ENCODE peak calls at places on chromosome 15, in eight cellular contexts. E is GM23338, A is upper lobe of left lung, F is endothelial cell of umbilical vein, G is sigmoid colon, D is transverse colon, U is spleen, X is Panc1. O is an unnamed sample.
A peak's percentile ranks its signal among the peaks of the same experiment; 100 is the strongest.

GRCh38 chr15:45640610-45641009 is 5.8 kb downstream of the SQOR start:
- DNase-seq in D (no peak), U (no peak), G (no peak), E (no peak), F (peak; percentile 95), X (no peak), A (no peak), O (no peak)

GRCh38 chr15:86919581-86919980 is 839.9 kb downstream of the AGBL1 start:
- DNase-seq in E (no peak), G (no peak), D (no peak), F (no peak), X (no peak), U (no peak), A (no peak), O (no peak)

GRCh38 chr15:66730168-66731014 is 28.4 kb downstream of the SMAD6 start:
- DNase-seq in D (no peak), X (no peak), A (no peak), F (peak; percentile 47), G (peak; percentile 49), E (no peak), U (no peak), O (no peak)

GRCh38 chr15:59885832-59886231 is 118.3 kb upstream of the FOXB1 start:
- DNase-seq in E (peak; percentile 3), U (no peak), F (no peak), D (no peak), A (no peak), X (no peak), G (no peak), O (no peak)

GRCh38 chr15:97234841-97235240 is 725.7 kb upstream of the ARRDC4 start:
- DNase-seq in U (no peak), E (no peak), D (no peak), X (no peak), F (no peak), G (no peak), A (no peak), O (no peak)

GRCh38 chr15:99671926-99672701 is 61.1 kb downstream of the LYSMD4 start:
- DNase-seq in A (no peak), E (no peak), X (no peak), D (no peak), F (no peak), G (no peak), U (no peak), O (no peak)

GRCh38 chr15:73959012-73959581 is 32.8 kb downstream of the LOXL1 start:
- DNase-seq in E (no peak), A (no peak), G (peak; percentile 35), D (no peak), U (peak; percentile 72), X (no peak), F (no peak), O (no peak)

GRCh38 chr15:70503073-70503745 is 260.1 kb downstream of the UACA start:
- DNase-seq in U (peak; percentile 74), D (no peak), F (no peak), A (no peak), X (no peak), E (no peak), G (no peak), O (no peak)

GRCh38 chr15:58299311-58299850 is 132.4 kb upstream of the LIPC start:
- DNase-seq in U (no peak), D (no peak), E (no peak), G (no peak), A (no peak), F (no peak), X (no peak), O (no peak)

GRCh38 chr15:70299931-70300858 is 202.5 kb upstream of the TLE3 start:
- DNase-seq in X (no peak), E (no peak), G (no peak), D (peak; percentile 64), F (no peak), A (no peak), U (peak; percentile 87), O (peak; percentile 45)

GRCh38 chr15:33068531-33068990 is 126.0 kb downstream of the FMN1 start:
- DNase-seq in G (no peak), U (no peak), A (no peak), F (no peak), D (peak; percentile 87), E (peak; percentile 69), X (no peak), O (peak; percentile 90)

GRCh38 chr15:22992026-22992331 is 11.8 kb upstream of the CYFIP1 start:
- DNase-seq in G (peak; percentile 28), U (peak; percentile 17), A (no peak), X (no peak), F (no peak), E (no peak), D (no peak), O (no peak)

GRCh38 chr15:72784233-72784876 is 797 bp upstream of the ADPGK start:
- DNase-seq in F (peak; percentile 87), D (no peak), E (peak; percentile 86), A (no peak), U (no peak), X (peak; percentile 36), G (no peak), O (no peak)

GRCh38 chr15:31215490-31216209 is 111.0 kb upstream of the KLF13 start:
- DNase-seq in E (peak; percentile 88), X (no peak), U (peak; percentile 99), G (peak; percentile 92), D (peak; percentile 92), F (peak; percentile 34), A (peak; percentile 96), O (peak; percentile 90)

GRCh38 chr15:92917606-92918407 is 17.7 kb downstream of the CHD2 start:
- DNase-seq in E (peak; percentile 98), F (peak; percentile 98), U (peak; percentile 94), G (peak; percentile 98), A (no peak), X (no peak), D (peak; percentile 98), O (peak; percentile 99)

GRCh38 chr15:41996921-41997592 is 23.8 kb downstream of the PLA2G4E start:
- DNase-seq in A (peak; percentile 42), U (peak; percentile 66), G (no peak), E (no peak), F (no peak), X (no peak), D (no peak), O (no peak)

GRCh38 chr15:41284425-41285177 is 47.8 kb downstream of the OIP5 start:
- DNase-seq in G (no peak), A (no peak), X (no peak), D (no peak), F (peak; percentile 54), U (no peak), E (peak; percentile 18), O (no peak)

GRCh38 chr15:85316244-85316934 is 64.0 kb upstream of the AKAP13 start:
- DNase-seq in U (no peak), D (no peak), E (no peak), G (no peak), X (no peak), A (no peak), F (no peak), O (no peak)

DNA sequence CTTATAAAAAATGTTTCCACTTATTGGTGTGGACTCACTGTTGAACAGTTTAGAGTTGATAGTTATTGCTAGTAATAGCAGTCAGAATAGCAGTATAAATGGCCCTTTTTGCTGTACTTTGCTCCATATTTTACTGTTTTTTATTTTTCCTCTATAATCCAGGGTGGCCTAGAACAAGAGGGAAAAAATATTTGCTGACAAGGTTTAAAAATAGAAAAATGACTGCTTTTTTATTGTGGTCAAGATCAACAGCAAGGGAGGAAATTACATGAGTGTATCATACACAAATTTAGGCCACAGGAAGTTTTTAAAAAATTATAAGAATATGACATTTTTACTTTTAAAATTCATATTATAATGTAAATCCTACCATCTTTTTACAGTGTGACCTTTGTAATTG is 269.1 kb downstream of the WDR72 start:
- DNase-seq in G (no peak), A (no peak), E (no peak), D (no peak), U (no peak), X (no peak), F (no peak), O (no peak)
- TF ChIP-seq POLR2AphosphoS5 in G (no peak), A (no peak), E (no peak), D (no peak), U (no peak), X (no peak), F (no peak), O (no peak)

DNA sequence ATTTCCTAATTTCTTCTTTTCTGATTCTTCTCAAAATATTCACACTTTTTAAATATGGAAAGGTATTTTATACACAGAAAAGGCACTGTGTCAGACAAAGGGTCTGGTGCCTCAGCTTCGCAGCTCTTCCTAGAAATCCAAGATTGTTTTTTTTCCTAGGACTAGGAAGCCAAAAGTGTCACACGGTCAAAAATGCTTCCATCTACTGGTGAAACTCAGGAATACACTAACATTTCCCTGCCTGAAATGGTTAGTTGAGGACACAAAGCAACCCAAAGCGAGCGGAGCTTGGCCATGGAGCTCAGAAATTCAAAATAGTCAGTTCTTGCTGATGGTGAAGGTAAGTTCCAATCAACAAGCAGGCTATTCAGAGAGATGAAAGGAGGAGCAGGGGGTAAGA is 426.5 kb upstream of the RASGRP1 start:
- DNase-seq in G (no peak), A (no peak), X (peak; percentile 4), F (peak; percentile 83), D (no peak), E (peak; percentile 74), U (no peak), O (no peak)
- TF ChIP-seq CTCF in G (peak; percentile 28), A (no peak), X (peak; percentile 49), F (peak; percentile 51), D (peak; percentile 61), E (peak; percentile 63), U (peak; percentile 51), O (no peak)

DNA sequence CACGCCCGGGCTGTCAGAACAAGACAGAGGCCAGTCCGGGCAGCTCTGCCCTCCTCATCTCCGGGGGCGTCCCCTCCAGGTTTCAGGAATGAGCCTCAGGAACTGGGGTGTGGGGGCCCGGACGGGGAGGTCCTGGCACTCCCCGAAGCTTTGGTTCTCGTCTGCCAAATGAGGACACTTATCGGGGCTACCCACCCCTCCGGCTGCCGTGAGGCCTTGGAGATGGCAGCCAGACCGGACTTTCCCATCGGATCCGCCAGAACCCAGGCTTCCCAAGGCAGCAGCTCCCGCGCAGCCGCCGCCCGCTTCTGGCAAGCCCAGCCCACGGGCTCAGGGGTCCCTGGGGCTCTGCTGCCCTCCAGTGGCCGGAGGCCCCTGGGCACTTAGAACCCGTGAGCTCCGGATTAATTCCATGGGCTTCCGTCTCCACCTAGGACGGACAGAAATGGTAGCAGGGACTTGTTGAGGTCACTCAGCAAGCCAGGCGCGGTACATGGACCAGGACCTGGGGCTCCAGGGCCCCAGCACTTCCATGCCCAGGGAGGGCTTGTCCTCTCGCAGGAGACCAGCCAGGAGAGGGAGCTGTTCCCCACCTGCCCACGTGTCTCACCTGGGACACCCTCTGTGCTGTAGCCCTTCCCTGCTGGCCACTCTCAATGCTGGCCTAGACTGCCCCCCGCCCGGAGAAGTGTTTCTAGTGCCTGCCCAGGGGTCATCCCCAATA is 89.4 kb downstream of the LINGO1 start:
- DNase-seq in E (peak; percentile 95), U (peak; percentile 95), G (peak; percentile 93), F (peak; percentile 80), X (peak; percentile 58), D (peak; percentile 87), A (peak; percentile 96), O (peak; percentile 90)
- TF ChIP-seq POLR2AphosphoS5 in E (no peak), U (peak; percentile 86), G (no peak), F (peak; percentile 57), X (no peak), D (no peak), A (no peak), O (no peak)

DNA sequence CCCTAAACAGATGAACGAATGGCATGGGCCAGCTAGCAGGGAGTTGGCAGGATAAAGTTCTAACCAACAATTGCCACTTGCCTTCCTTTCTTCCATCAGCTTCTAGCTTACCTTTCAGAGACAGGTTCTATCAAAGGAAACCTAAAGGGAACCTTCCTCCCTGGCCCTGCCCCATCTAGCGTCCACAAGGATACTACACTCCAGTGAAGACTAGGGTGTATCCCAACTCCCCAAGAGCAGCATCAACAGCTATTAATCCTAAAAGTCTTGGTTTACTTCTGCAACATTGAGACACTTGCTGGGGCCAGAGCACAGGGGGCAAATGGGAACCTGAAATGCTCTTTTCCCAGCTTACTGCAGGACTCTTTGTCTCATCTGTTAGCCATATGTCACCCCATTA is 37.0 kb upstream of the TMC3 start:
- DNase-seq in F (no peak), D (no peak), E (peak; percentile 64), G (no peak), U (no peak), A (no peak), X (no peak), O (no peak)
- TF ChIP-seq CTCF in F (no peak), D (no peak), E (peak; percentile 43), G (no peak), U (no peak), A (no peak), X (no peak), O (no peak)